ENCODE peak calls at places on chromosomes 6 and 20, in seven cellular contexts. One of them, this sample, is unnamed. For H3K9me3, the result is how much of the 10 kb centered on the place peaks cover.

GRCh38 chr6:139341060-139341459 is 33.4 kb downstream of the CITED2 start:
- DNase-seq in fibroblast of lung: no peak
- DNase-seq in CD4-positive, alpha-beta T cell: no peak
- DNase-seq in CD8-positive, alpha-beta memory T cell: no peak
- DNase-seq in GM23248: no peak
- DNase-seq in uterus: no peak
- DNase-seq in left ventricle myocardium inferior: no peak
- DNase-seq in this sample: no peak

GRCh38 chr6:145815351-145815772 is 767 bp upstream of the FBXO30 start:
- DNase-seq in uterus: peak
- DNase-seq in CD8-positive, alpha-beta memory T cell: no peak
- DNase-seq in GM23248: peak
- DNase-seq in left ventricle myocardium inferior: peak
- DNase-seq in fibroblast of lung: peak
- DNase-seq in CD4-positive, alpha-beta T cell: no peak
- DNase-seq in this sample: no peak

GRCh38 chr6:155216312-155217028 is 47.3 kb upstream of the CLDN20 start:
- DNase-seq in uterus: no peak
- DNase-seq in CD4-positive, alpha-beta T cell: no peak
- DNase-seq in GM23248: no peak
- DNase-seq in fibroblast of lung: no peak
- DNase-seq in CD8-positive, alpha-beta memory T cell: no peak
- DNase-seq in left ventricle myocardium inferior: no peak
- DNase-seq in this sample: no peak

GRCh38 chr6:157821342-157822033 is 1.6 kb upstream of the SNX9 start:
- DNase-seq in CD8-positive, alpha-beta memory T cell: no peak
- DNase-seq in fibroblast of lung: no peak
- DNase-seq in uterus: no peak
- DNase-seq in left ventricle myocardium inferior: no peak
- DNase-seq in CD4-positive, alpha-beta T cell: no peak
- DNase-seq in GM23248: peak
- DNase-seq in this sample: no peak

GRCh38 chr20:47720636-47721427 is 64.4 kb downstream of the SULF2 start:
- DNase-seq in CD4-positive, alpha-beta T cell: no peak
- DNase-seq in CD8-positive, alpha-beta memory T cell: no peak
- DNase-seq in GM23248: no peak
- DNase-seq in uterus: peak
- DNase-seq in left ventricle myocardium inferior: no peak
- DNase-seq in fibroblast of lung: peak
- DNase-seq in this sample: no peak

GRCh38 chr6:6881438-6882267 is 226.1 kb upstream of the RREB1 start:
- DNase-seq in CD8-positive, alpha-beta memory T cell: no peak
- DNase-seq in GM23248: no peak
- DNase-seq in uterus: no peak
- DNase-seq in fibroblast of lung: peak
- DNase-seq in CD4-positive, alpha-beta T cell: no peak
- DNase-seq in left ventricle myocardium inferior: no peak
- DNase-seq in this sample: no peak

GRCh38 chr6:49054311-49054710 is 408.7 kb downstream of the MMUT start:
- DNase-seq in uterus: no peak
- DNase-seq in fibroblast of lung: no peak
- DNase-seq in CD4-positive, alpha-beta T cell: no peak
- DNase-seq in CD8-positive, alpha-beta memory T cell: no peak
- DNase-seq in left ventricle myocardium inferior: no peak
- DNase-seq in GM23248: no peak
- DNase-seq in this sample: no peak

GRCh38 chr20:14573676-14574075 is 236.3 kb upstream of the FLRT3 start:
- DNase-seq in CD8-positive, alpha-beta memory T cell: no peak
- DNase-seq in left ventricle myocardium inferior: no peak
- DNase-seq in CD4-positive, alpha-beta T cell: no peak
- DNase-seq in uterus: no peak
- DNase-seq in fibroblast of lung: no peak
- DNase-seq in GM23248: no peak
- DNase-seq in this sample: no peak

GRCh38 chr6:37321101-37321500 is 32.7 kb upstream of the RNF8 start:
- DNase-seq in CD8-positive, alpha-beta memory T cell: no peak
- DNase-seq in left ventricle myocardium inferior: no peak
- DNase-seq in CD4-positive, alpha-beta T cell: no peak
- DNase-seq in fibroblast of lung: no peak
- DNase-seq in uterus: no peak
- DNase-seq in GM23248: no peak
- DNase-seq in this sample: no peak

GRCh38 chr20:19726126-19726525 is 31.9 kb upstream of the RIN2 start:
- DNase-seq in CD8-positive, alpha-beta memory T cell: no peak
- DNase-seq in GM23248: peak
- DNase-seq in uterus: no peak
- DNase-seq in left ventricle myocardium inferior: no peak
- DNase-seq in CD4-positive, alpha-beta T cell: no peak
- DNase-seq in fibroblast of lung: peak
- DNase-seq in this sample: no peak

GRCh38 chr6:158769696-158770446 is 49.3 kb downstream of the EZR start:
- DNase-seq in CD8-positive, alpha-beta memory T cell: no peak
- DNase-seq in uterus: no peak
- DNase-seq in left ventricle myocardium inferior: peak
- DNase-seq in fibroblast of lung: no peak
- DNase-seq in CD4-positive, alpha-beta T cell: no peak
- DNase-seq in GM23248: no peak
- DNase-seq in this sample: no peak

GRCh38 chr6:113903666-113904330 is 46.7 kb downstream of the MARCKS start:
- DNase-seq in left ventricle myocardium inferior: peak
- DNase-seq in CD4-positive, alpha-beta T cell: no peak
- DNase-seq in uterus: peak
- DNase-seq in GM23248: peak
- DNase-seq in CD8-positive, alpha-beta memory T cell: no peak
- DNase-seq in fibroblast of lung: peak
- DNase-seq in this sample: no peak

GRCh38 chr6:9248125-9248524 is 812.8 kb upstream of the SLC35B3 start:
- DNase-seq in GM23248: peak
- DNase-seq in CD8-positive, alpha-beta memory T cell: no peak
- DNase-seq in left ventricle myocardium inferior: no peak
- DNase-seq in fibroblast of lung: no peak
- DNase-seq in uterus: no peak
- DNase-seq in CD4-positive, alpha-beta T cell: no peak
- DNase-seq in this sample: no peak

GRCh38 chr6:53048431-53049195 is 16.6 kb upstream of the FBXO9 start:
- DNase-seq in CD8-positive, alpha-beta memory T cell: no peak
- DNase-seq in fibroblast of lung: peak
- DNase-seq in GM23248: peak
- DNase-seq in uterus: no peak
- DNase-seq in CD4-positive, alpha-beta T cell: no peak
- DNase-seq in left ventricle myocardium inferior: no peak
- DNase-seq in this sample: no peak

GRCh38 chr20:32472581-32473207 is 112.4 kb downstream of the NOL4L start:
- DNase-seq in fibroblast of lung: no peak
- DNase-seq in GM23248: no peak
- DNase-seq in uterus: no peak
- DNase-seq in left ventricle myocardium inferior: no peak
- DNase-seq in CD4-positive, alpha-beta T cell: no peak
- DNase-seq in CD8-positive, alpha-beta memory T cell: no peak
- DNase-seq in this sample: peak

GRCh38 chr6:112183271-112183671 is 71.1 kb downstream of the LAMA4 start:
- DNase-seq in fibroblast of lung: peak
- DNase-seq in CD4-positive, alpha-beta T cell: no peak
- DNase-seq in left ventricle myocardium inferior: no peak
- DNase-seq in CD8-positive, alpha-beta memory T cell: no peak
- DNase-seq in GM23248: no peak
- DNase-seq in uterus: no peak
- DNase-seq in this sample: no peak

GRCh38 chr6:111573892-111574800 is 31.5 kb downstream of the TRAF3IP2 start:
- DNase-seq in uterus: peak
- DNase-seq in CD4-positive, alpha-beta T cell: no peak
- DNase-seq in CD8-positive, alpha-beta memory T cell: no peak
- DNase-seq in left ventricle myocardium inferior: no peak
- DNase-seq in fibroblast of lung: peak
- DNase-seq in GM23248: peak
- DNase-seq in this sample: no peak

GRCh38 chr20:38818113-38819065 is 12.9 kb downstream of the PPP1R16B start:
- DNase-seq in CD8-positive, alpha-beta memory T cell: no peak
- DNase-seq in left ventricle myocardium inferior: no peak
- DNase-seq in CD4-positive, alpha-beta T cell: no peak
- DNase-seq in uterus: no peak
- DNase-seq in GM23248: no peak
- DNase-seq in fibroblast of lung: no peak
- DNase-seq in this sample: no peak

GRCh38 chr6:166056637-166057036 is 111.0 kb downstream of the TBXT start:
- DNase-seq in GM23248: peak
- DNase-seq in CD8-positive, alpha-beta memory T cell: no peak
- DNase-seq in CD4-positive, alpha-beta T cell: no peak
- DNase-seq in fibroblast of lung: peak
- DNase-seq in left ventricle myocardium inferior: peak
- DNase-seq in uterus: peak
- DNase-seq in this sample: no peak

GRCh38 chr6:40845588-40845987 is 193.4 kb downstream of the UNC5CL start:
- DNase-seq in uterus: peak
- DNase-seq in GM23248: peak
- DNase-seq in fibroblast of lung: peak
- DNase-seq in CD4-positive, alpha-beta T cell: peak
- DNase-seq in CD8-positive, alpha-beta memory T cell: no peak
- DNase-seq in left ventricle myocardium inferior: no peak
- DNase-seq in this sample: no peak

GRCh38 chr6:36025932-36026327 is 1.5 kb upstream of the SLC26A8 start:
- DNase-seq in left ventricle myocardium inferior: no peak
- DNase-seq in fibroblast of lung: peak
- DNase-seq in GM23248: peak
- DNase-seq in CD4-positive, alpha-beta T cell: no peak
- DNase-seq in uterus: no peak
- DNase-seq in CD8-positive, alpha-beta memory T cell: no peak
- DNase-seq in this sample: no peak

GRCh38 chr6:89406157-89406556 is 5.9 kb downstream of the RRAGD start:
- DNase-seq in left ventricle myocardium inferior: no peak
- DNase-seq in CD8-positive, alpha-beta memory T cell: no peak
- DNase-seq in GM23248: no peak
- DNase-seq in uterus: no peak
- DNase-seq in fibroblast of lung: no peak
- DNase-seq in CD4-positive, alpha-beta T cell: no peak
- DNase-seq in this sample: no peak

DNA sequence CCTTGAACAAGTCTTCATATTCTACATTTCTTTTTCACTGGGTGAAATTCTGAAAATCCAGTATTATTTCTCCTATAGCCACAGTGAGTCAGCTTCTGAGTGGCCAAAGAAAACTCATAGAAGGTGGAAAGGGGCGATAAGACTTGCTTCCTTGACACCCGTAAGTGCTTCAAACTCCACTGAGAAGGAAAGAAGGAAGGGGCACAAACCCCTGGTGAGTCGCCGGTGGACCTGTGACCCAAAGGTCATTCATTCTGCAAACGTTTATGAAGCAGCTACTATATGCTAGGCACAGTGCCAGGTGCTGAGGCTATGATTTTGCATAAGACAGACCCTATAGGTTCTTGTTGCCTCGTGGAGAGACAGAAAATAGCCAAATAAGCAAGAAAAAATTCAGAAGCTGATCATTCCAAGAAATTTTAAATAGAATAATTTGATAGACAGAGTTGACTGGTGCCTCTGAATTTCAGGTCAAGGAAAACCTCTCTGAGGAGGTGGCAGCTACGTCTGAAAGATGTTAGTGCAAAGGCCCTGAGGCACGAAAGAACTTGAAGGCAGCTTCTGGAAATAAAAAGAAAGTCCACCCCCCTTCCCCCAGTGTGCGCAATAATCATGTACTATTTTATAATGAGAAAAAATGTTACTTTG is 118.2 kb downstream of the CD24 start:
- DNase-seq in CD8-positive, alpha-beta memory T cell: no peak
- DNase-seq in left ventricle myocardium inferior: no peak
- DNase-seq in fibroblast of lung: no peak
- DNase-seq in uterus: no peak
- DNase-seq in GM23248: no peak
- DNase-seq in CD4-positive, alpha-beta T cell: no peak
- DNase-seq in this sample: no peak
- H3K9me3 ChIP-seq in CD8-positive, alpha-beta memory T cell: under half
- H3K9me3 ChIP-seq in left ventricle myocardium inferior: under half
- H3K9me3 ChIP-seq in fibroblast of lung: under half
- H3K9me3 ChIP-seq in uterus: under half
- H3K9me3 ChIP-seq in GM23248: under half
- H3K9me3 ChIP-seq in CD4-positive, alpha-beta T cell: under half
- H3K9me3 ChIP-seq in this sample: under half

DNA sequence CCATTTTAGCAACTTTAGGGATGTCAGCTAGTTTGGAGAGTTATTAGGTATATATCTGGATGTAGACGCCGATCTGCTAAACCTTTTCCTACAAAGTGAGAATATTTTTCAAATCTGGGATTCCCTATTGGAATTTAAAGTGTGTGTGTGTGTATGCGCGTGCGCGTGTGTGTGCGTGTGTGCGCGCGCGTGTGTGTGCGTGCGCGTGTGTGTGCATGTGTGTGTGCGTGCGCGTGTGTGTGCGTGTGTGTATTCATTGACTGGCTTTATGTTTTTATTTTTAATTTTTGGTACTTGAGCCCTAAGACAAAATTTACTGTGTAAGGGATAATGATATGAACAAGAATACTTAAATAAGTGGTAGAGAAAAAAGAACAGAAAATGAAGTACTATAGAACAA is 8.1 kb downstream of the PRL start:
- DNase-seq in CD4-positive, alpha-beta T cell: no peak
- DNase-seq in fibroblast of lung: no peak
- DNase-seq in uterus: no peak
- DNase-seq in CD8-positive, alpha-beta memory T cell: no peak
- DNase-seq in left ventricle myocardium inferior: no peak
- DNase-seq in GM23248: no peak
- DNase-seq in this sample: no peak
- H3K9me3 ChIP-seq in CD4-positive, alpha-beta T cell: under half
- H3K9me3 ChIP-seq in fibroblast of lung: under half
- H3K9me3 ChIP-seq in uterus: under half
- H3K9me3 ChIP-seq in CD8-positive, alpha-beta memory T cell: under half
- H3K9me3 ChIP-seq in left ventricle myocardium inferior: under half
- H3K9me3 ChIP-seq in GM23248: under half
- H3K9me3 ChIP-seq in this sample: under half

GRCh38 chr6:121635355-121635754 is 199.9 kb downstream of the GJA1 start:
- DNase-seq in uterus: no peak
- DNase-seq in fibroblast of lung: no peak
- DNase-seq in CD8-positive, alpha-beta memory T cell: no peak
- DNase-seq in left ventricle myocardium inferior: no peak
- DNase-seq in CD4-positive, alpha-beta T cell: no peak
- DNase-seq in GM23248: no peak
- DNase-seq in this sample: no peak
- H3K9me3 ChIP-seq in uterus: under half
- H3K9me3 ChIP-seq in fibroblast of lung: under half
- H3K9me3 ChIP-seq in CD8-positive, alpha-beta memory T cell: under half
- H3K9me3 ChIP-seq in left ventricle myocardium inferior: half or more
- H3K9me3 ChIP-seq in CD4-positive, alpha-beta T cell: under half
- H3K9me3 ChIP-seq in GM23248: under half
- H3K9me3 ChIP-seq in this sample: under half

DNA sequence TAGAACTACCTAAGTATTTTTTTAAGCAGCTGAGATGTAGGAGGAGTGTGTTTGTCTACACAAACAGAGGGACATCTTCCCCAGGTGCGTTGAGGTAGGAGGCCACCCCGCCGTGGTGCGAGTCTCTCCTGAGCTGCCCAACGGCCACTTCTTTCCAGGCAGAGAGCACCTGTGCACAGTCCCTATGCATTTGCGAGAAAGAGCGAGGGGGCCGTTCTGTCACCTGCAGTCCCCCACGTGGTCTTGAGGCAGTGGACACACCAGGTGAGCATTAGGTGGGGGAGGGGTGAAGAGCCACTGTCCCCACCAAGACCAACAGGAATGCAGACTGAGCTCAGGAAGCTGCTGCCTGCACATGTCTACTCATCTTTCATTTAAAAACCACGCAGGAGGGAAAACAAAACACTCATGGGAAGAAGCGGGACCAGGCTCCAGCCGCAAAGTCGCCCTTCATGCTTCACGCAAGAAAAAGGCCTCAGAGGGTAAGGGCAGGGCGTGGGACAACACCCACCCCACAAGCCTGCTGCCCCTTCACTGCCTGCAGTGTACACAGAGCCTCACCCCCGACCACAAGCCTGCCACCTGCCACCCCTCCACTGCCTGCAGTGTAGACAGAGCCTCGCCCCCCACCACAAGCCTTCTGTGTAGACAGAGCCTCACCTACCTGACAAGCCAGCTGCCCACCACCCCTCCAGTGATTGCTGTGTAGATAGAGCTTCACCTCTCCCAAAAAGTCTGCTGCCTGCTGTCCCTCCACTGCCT is 142.0 kb downstream of the DLL1 start:
- DNase-seq in left ventricle myocardium inferior: no peak
- DNase-seq in CD4-positive, alpha-beta T cell: no peak
- DNase-seq in GM23248: no peak
- DNase-seq in fibroblast of lung: no peak
- DNase-seq in CD8-positive, alpha-beta memory T cell: no peak
- DNase-seq in uterus: no peak
- DNase-seq in this sample: peak
- H3K9me3 ChIP-seq in left ventricle myocardium inferior: under half
- H3K9me3 ChIP-seq in CD4-positive, alpha-beta T cell: under half
- H3K9me3 ChIP-seq in GM23248: under half
- H3K9me3 ChIP-seq in fibroblast of lung: under half
- H3K9me3 ChIP-seq in CD8-positive, alpha-beta memory T cell: under half
- H3K9me3 ChIP-seq in uterus: under half
- H3K9me3 ChIP-seq in this sample: under half

This sample was measured in left lung.